ENCODE peak calls at places on chromosomes 11 and 22, in seven cellular contexts. Y is uterus, G is adrenal gland, D is right lobe of liver, V is thyroid gland, J is esophagus squamous epithelium, A is endothelial cell of umbilical vein. Q is an unnamed sample.

GRCh38 chr11:67633758-67634365 is 4.1 kb upstream of the NUDT8 start:
- DNase-seq in Y (no peak), G (no peak), D (peak; percentile 28), V (no peak), J (no peak), A (no peak), Q (peak; percentile 25)

GRCh38 chr11:5922749-5923426 is 19.2 kb upstream of the OR56A3 start:
- DNase-seq in Y (no peak), G (no peak), D (no peak), V (no peak), J (no peak), A (no peak), Q (no peak)

GRCh38 chr11:117980280-117980679 is 5.9 kb upstream of the IL10RA start:
- DNase-seq in Y (no peak), G (no peak), D (no peak), V (no peak), J (no peak), A (no peak), Q (no peak)

GRCh38 chr22:37179622-37180420 is 8.2 kb downstream of the C1QTNF6 start:
- DNase-seq in Y (no peak), G (no peak), D (no peak), V (no peak), J (no peak), A (no peak), Q (no peak)

GRCh38 chr11:116164843-116165242 is 607.9 kb downstream of the BUD13 start:
- DNase-seq in Y (no peak), G (peak; percentile 29), D (no peak), V (no peak), J (no peak), A (no peak), Q (no peak)

GRCh38 chr11:44030276-44030932 is 17.4 kb upstream of the ACCSL start:
- DNase-seq in Y (peak; percentile 86), G (peak; percentile 93), D (no peak), V (no peak), J (no peak), A (no peak), Q (peak; percentile 68)

GRCh38 chr11:94519478-94520084 is 7.3 kb downstream of the C11orf97 start:
- DNase-seq in Y (no peak), G (no peak), D (no peak), V (no peak), J (no peak), A (peak; percentile 38), Q (no peak)

GRCh38 chr22:22944268-22944985 is 56.8 kb downstream of the IGLL5 start:
- DNase-seq in Y (no peak), G (peak; percentile 13), D (no peak), V (no peak), J (no peak), A (no peak), Q (no peak)

GRCh38 chr11:61507962-61508824 is at the start of gene LRRC10B:
- DNase-seq in Y (no peak), G (peak; percentile 72), D (no peak), V (peak; percentile 17), J (no peak), A (no peak), Q (no peak)

GRCh38 chr11:117171648-117172051 is 6.9 kb upstream of the SIDT2 start:
- DNase-seq in Y (no peak), G (peak; percentile 53), D (peak; percentile 15), V (peak; percentile 37), J (no peak), A (no peak), Q (no peak)

GRCh38 chr11:104668797-104669463 is 229.3 kb downstream of the CASP12 start:
- DNase-seq in Y (no peak), G (no peak), D (no peak), V (no peak), J (no peak), A (peak; percentile 74), Q (no peak)

GRCh38 chr11:122085264-122085663 is 30.8 kb downstream of the BLID start:
- DNase-seq in Y (no peak), G (no peak), D (no peak), V (no peak), J (no peak), A (peak; percentile 75), Q (no peak)

GRCh38 chr11:10762185-10762584 is 11.1 kb downstream of the CTR9 start:
- DNase-seq in Y (no peak), G (no peak), D (no peak), V (no peak), J (no peak), A (no peak), Q (no peak)

GRCh38 chr11:104390696-104391095 is 226.7 kb upstream of the PDGFD start:
- DNase-seq in Y (no peak), G (no peak), D (no peak), V (no peak), J (no peak), A (no peak), Q (no peak)

GRCh38 chr22:49007013-49007653 is 820.5 kb downstream of the BRD1 start:
- DNase-seq in Y (no peak), G (peak; percentile 18), D (no peak), V (no peak), J (no peak), A (no peak), Q (no peak)

GRCh38 chr11:62033191-62034044 is 66.0 kb upstream of the FTH1 start:
- DNase-seq in Y (no peak), G (no peak), D (no peak), V (no peak), J (no peak), A (peak; percentile 25), Q (no peak)

GRCh38 chr22:49076300-49077035 is 751.2 kb downstream of the BRD1 start:
- DNase-seq in Y (no peak), G (no peak), D (no peak), V (no peak), J (no peak), A (no peak), Q (no peak)

GRCh38 chr11:126339866-126340434 is 15.5 kb upstream of the ST3GAL4 start:
- DNase-seq in Y (peak; percentile 73), G (peak; percentile 83), D (no peak), V (peak; percentile 71), J (no peak), A (no peak), Q (peak; percentile 76)

GRCh38 chr11:14443642-14444041 is 56.0 kb downstream of the COPB1 start:
- DNase-seq in Y (no peak), G (peak; percentile 87), D (peak; percentile 78), V (no peak), J (no peak), A (no peak), Q (no peak)

GRCh38 chr11:100640646-100641045 is 46.4 kb upstream of the ARHGAP42 start:
- DNase-seq in Y (no peak), G (no peak), D (no peak), V (no peak), J (no peak), A (no peak), Q (no peak)

GRCh38 chr11:111260761-111261160 is 15.2 kb downstream of the POU2AF2 start:
- DNase-seq in Y (no peak), G (no peak), D (no peak), V (no peak), J (no peak), A (no peak), Q (no peak)

GRCh38 chr11:134261626-134262488 is 8.5 kb downstream of the ACAD8 start:
- DNase-seq in Y (no peak), G (no peak), D (no peak), V (no peak), J (no peak), A (peak; percentile 19), Q (no peak)

GRCh38 chr22:45446216-45446615 is 32.7 kb downstream of the RIBC2 start:
- DNase-seq in Y (no peak), G (no peak), D (no peak), V (no peak), J (no peak), A (no peak), Q (no peak)

GRCh38 chr11:103946793-103947565 is 89.5 kb upstream of the DDI1 start:
- DNase-seq in Y (no peak), G (no peak), D (no peak), V (no peak), J (no peak), A (peak; percentile 44), Q (no peak)

GRCh38 chr11:68828155-68828931 is 13.4 kb downstream of the CPT1A start:
- DNase-seq in Y (no peak), G (no peak), D (no peak), V (peak; percentile 42), J (no peak), A (no peak), Q (peak; percentile 71)

DNA sequence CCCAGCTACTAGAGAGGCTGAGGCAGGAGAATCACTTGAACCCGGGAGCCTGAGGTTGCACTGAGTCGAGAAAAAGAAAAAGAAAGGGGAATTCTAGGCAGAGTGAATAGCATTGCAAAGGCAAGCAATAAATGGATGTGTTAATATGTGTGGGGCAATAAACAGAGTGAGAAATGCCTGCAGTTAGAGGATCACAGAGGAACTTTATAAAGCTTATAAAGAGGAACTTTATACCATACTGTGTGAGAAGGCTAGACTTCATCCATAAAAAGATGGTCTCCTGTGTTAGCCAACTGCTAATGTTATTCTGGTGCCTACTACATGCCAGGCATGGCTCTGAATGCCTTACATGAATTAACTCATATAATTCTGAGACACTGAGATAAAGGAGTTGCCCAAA is 843 bp downstream of the B3GNT6 start:
- DNase-seq in Y (no peak), G (no peak), D (no peak), V (no peak), J (no peak), A (no peak), Q (no peak)
- TF ChIP-seq POLR2A in Y (no peak), G (no peak), D (no peak), V (no peak), J (no peak), A (no peak), Q (no peak)

GRCh38 chr11:47928426-47928825 is 51.9 kb upstream of the PTPRJ start:
- DNase-seq in Y (no peak), G (no peak), D (no peak), V (no peak), J (no peak), A (no peak), Q (no peak)

GRCh38 chr11:47932544-47932943 is 47.8 kb upstream of the PTPRJ start:
- DNase-seq in Y (no peak), G (no peak), D (no peak), V (no peak), J (no peak), A (no peak), Q (no peak)
- H3K27ac ChIP-seq in Y (no peak overlapping the region), G (no peak overlapping the region), D (no peak overlapping the region), V (no peak overlapping the region), J (no peak overlapping the region), A (no peak overlapping the region), Q (no peak overlapping the region)

GRCh38 chr11:45473491-45473890 is 187.3 kb upstream of the SYT13 start:
- DNase-seq in Y (no peak), G (no peak), D (no peak), V (no peak), J (no peak), A (no peak), Q (no peak)
- H3K27me3 ChIP-seq in Y (no peaks in the 10 kb centered on the region), G (no peaks in the 10 kb centered on the region), D (no peaks in the 10 kb centered on the region), V (no peaks in the 10 kb centered on the region), J (no peaks in the 10 kb centered on the region), A (peaks cover 3% of the 10 kb centered on the region), Q (no peaks in the 10 kb centered on the region)

DNA sequence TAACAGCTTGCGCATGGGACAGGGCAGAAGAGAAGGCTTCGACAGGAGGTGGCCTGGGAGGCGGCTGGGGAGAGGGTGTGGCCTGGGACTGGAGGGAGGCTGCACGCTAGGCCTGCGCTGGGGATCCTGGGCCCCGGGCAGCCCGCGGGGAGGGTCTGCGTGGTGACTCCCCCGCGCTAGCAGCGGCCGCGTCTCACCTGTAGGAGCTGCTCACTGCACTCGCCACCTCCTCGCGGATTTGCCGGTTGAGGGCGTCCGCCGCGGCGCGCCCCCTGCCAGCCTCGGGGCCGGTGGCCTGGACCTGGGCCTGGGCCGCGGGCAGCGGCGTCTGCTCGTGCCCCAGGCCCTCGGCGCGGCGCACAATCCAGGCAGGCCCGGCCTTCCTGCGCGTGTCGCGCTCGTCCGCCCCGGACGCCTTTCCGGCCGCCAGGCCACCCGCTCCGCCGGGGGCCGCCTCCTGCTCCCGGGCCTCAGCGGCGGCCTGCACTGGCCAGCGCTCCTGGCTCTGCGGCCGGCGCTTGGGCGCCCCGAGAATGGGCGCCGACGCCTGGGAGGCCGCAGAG is 1.5 kb downstream of the MAP6 start:
- DNase-seq in Y (no peak), G (peak; percentile 78), D (peak; percentile 34), V (peak; percentile 67), J (no peak), A (no peak), Q (no peak)
- TF ChIP-seq POLR2A in Y (no peak), G (no peak), D (no peak), V (peak; percentile 27), J (no peak), A (no peak), Q (no peak)

Q was measured in heart left ventricle.